ENCODE peak calls at places on chromosomes 11 and 22, in ten cellular contexts. One of them, this sample, is unnamed.

GRCh38 chr11:36492724-36493304 is 17.3 kb downstream of the TRAF6 start:
- DNase-seq in H1: no peak
- DNase-seq in breast epithelium: no peak
- DNase-seq in transverse colon: no peak
- DNase-seq in upper lobe of left lung: no peak
- DNase-seq in prostate gland: no peak
- DNase-seq in GM12878: no peak
- DNase-seq in sigmoid colon: no peak
- DNase-seq in vagina: no peak
- DNase-seq in stomach: no peak
- DNase-seq in this sample: no peak

GRCh38 chr11:18748766-18749375 is 22.9 kb upstream of the IGSF22 start:
- DNase-seq in prostate gland: no peak
- DNase-seq in sigmoid colon: no peak
- DNase-seq in vagina: no peak
- DNase-seq in upper lobe of left lung: no peak
- DNase-seq in stomach: no peak
- DNase-seq in transverse colon: no peak
- DNase-seq in breast epithelium: no peak
- DNase-seq in GM12878: no peak
- DNase-seq in H1: no peak
- DNase-seq in this sample: no peak

GRCh38 chr22:21448627-21449416 is 18.4 kb upstream of the TMEM191C start:
- DNase-seq in stomach: peak; percentile 22
- DNase-seq in H1: no peak
- DNase-seq in GM12878: no peak
- DNase-seq in sigmoid colon: peak; percentile 50
- DNase-seq in breast epithelium: peak; percentile 20
- DNase-seq in vagina: no peak
- DNase-seq in transverse colon: no peak
- DNase-seq in upper lobe of left lung: peak; percentile 12
- DNase-seq in prostate gland: peak; percentile 3
- DNase-seq in this sample: no peak

GRCh38 chr11:79503028-79503427 is 62.2 kb upstream of the TENM4 start:
- DNase-seq in prostate gland: no peak
- DNase-seq in GM12878: no peak
- DNase-seq in stomach: no peak
- DNase-seq in transverse colon: no peak
- DNase-seq in upper lobe of left lung: no peak
- DNase-seq in breast epithelium: no peak
- DNase-seq in H1: no peak
- DNase-seq in sigmoid colon: no peak
- DNase-seq in vagina: no peak
- DNase-seq in this sample: no peak

GRCh38 chr11:126422446-126422845 is 67.0 kb downstream of the ST3GAL4 start:
- DNase-seq in GM12878: no peak
- DNase-seq in vagina: no peak
- DNase-seq in prostate gland: no peak
- DNase-seq in stomach: no peak
- DNase-seq in H1: no peak
- DNase-seq in upper lobe of left lung: no peak
- DNase-seq in sigmoid colon: no peak
- DNase-seq in breast epithelium: no peak
- DNase-seq in transverse colon: no peak
- DNase-seq in this sample: no peak

GRCh38 chr11:45765836-45766235 is 39.1 kb upstream of the SLC35C1 start:
- DNase-seq in upper lobe of left lung: no peak
- DNase-seq in prostate gland: peak; percentile 10
- DNase-seq in stomach: peak; percentile 26
- DNase-seq in GM12878: no peak
- DNase-seq in transverse colon: no peak
- DNase-seq in sigmoid colon: no peak
- DNase-seq in H1: no peak
- DNase-seq in vagina: no peak
- DNase-seq in breast epithelium: peak; percentile 7
- DNase-seq in this sample: no peak

GRCh38 chr11:110022548-110022947 is 70.6 kb upstream of the ZC3H12C start:
- DNase-seq in sigmoid colon: no peak
- DNase-seq in GM12878: peak; percentile 38
- DNase-seq in vagina: no peak
- DNase-seq in prostate gland: no peak
- DNase-seq in breast epithelium: no peak
- DNase-seq in upper lobe of left lung: no peak
- DNase-seq in transverse colon: no peak
- DNase-seq in stomach: no peak
- DNase-seq in H1: no peak
- DNase-seq in this sample: no peak

GRCh38 chr11:65862191-65862735 is 2.0 kb downstream of the MUS81 start:
- DNase-seq in GM12878: no peak
- DNase-seq in upper lobe of left lung: peak; percentile 19
- DNase-seq in breast epithelium: no peak
- DNase-seq in vagina: no peak
- DNase-seq in stomach: no peak
- DNase-seq in sigmoid colon: peak; percentile 59
- DNase-seq in prostate gland: no peak
- DNase-seq in transverse colon: no peak
- DNase-seq in H1: no peak
- DNase-seq in this sample: peak; percentile 76

GRCh38 chr11:61075891-61076290 is 26.4 kb upstream of the CD5 start:
- DNase-seq in vagina: no peak
- DNase-seq in upper lobe of left lung: peak; percentile 30
- DNase-seq in GM12878: no peak
- DNase-seq in breast epithelium: no peak
- DNase-seq in H1: no peak
- DNase-seq in stomach: peak; percentile 71
- DNase-seq in prostate gland: no peak
- DNase-seq in sigmoid colon: no peak
- DNase-seq in transverse colon: peak; percentile 29
- DNase-seq in this sample: no peak

GRCh38 chr22:39624501-39624821 is 53.9 kb downstream of the CACNA1I start:
- DNase-seq in transverse colon: no peak
- DNase-seq in H1: no peak
- DNase-seq in upper lobe of left lung: no peak
- DNase-seq in sigmoid colon: no peak
- DNase-seq in GM12878: no peak
- DNase-seq in breast epithelium: no peak
- DNase-seq in vagina: no peak
- DNase-seq in stomach: no peak
- DNase-seq in prostate gland: no peak
- DNase-seq in this sample: no peak

GRCh38 chr22:39622881-39623367 is 52.4 kb downstream of the CACNA1I start:
- DNase-seq in prostate gland: no peak
- DNase-seq in transverse colon: peak; percentile 71
- DNase-seq in GM12878: no peak
- DNase-seq in breast epithelium: no peak
- DNase-seq in upper lobe of left lung: peak; percentile 61
- DNase-seq in H1: peak; percentile 93
- DNase-seq in vagina: no peak
- DNase-seq in stomach: peak; percentile 69
- DNase-seq in sigmoid colon: no peak
- DNase-seq in this sample: peak; percentile 89

GRCh38 chr22:39625554-39626537 is 55.3 kb downstream of the CACNA1I start:
- DNase-seq in prostate gland: no peak
- DNase-seq in vagina: no peak
- DNase-seq in H1: no peak
- DNase-seq in breast epithelium: no peak
- DNase-seq in sigmoid colon: no peak
- DNase-seq in upper lobe of left lung: no peak
- DNase-seq in stomach: no peak
- DNase-seq in transverse colon: no peak
- DNase-seq in GM12878: no peak
- DNase-seq in this sample: no peak

GRCh38 chr22:39621826-39622225 is 51.3 kb downstream of the CACNA1I start:
- DNase-seq in H1: no peak
- DNase-seq in upper lobe of left lung: no peak
- DNase-seq in breast epithelium: no peak
- DNase-seq in stomach: no peak
- DNase-seq in GM12878: no peak
- DNase-seq in prostate gland: no peak
- DNase-seq in vagina: no peak
- DNase-seq in transverse colon: no peak
- DNase-seq in sigmoid colon: no peak
- DNase-seq in this sample: no peak

DNA sequence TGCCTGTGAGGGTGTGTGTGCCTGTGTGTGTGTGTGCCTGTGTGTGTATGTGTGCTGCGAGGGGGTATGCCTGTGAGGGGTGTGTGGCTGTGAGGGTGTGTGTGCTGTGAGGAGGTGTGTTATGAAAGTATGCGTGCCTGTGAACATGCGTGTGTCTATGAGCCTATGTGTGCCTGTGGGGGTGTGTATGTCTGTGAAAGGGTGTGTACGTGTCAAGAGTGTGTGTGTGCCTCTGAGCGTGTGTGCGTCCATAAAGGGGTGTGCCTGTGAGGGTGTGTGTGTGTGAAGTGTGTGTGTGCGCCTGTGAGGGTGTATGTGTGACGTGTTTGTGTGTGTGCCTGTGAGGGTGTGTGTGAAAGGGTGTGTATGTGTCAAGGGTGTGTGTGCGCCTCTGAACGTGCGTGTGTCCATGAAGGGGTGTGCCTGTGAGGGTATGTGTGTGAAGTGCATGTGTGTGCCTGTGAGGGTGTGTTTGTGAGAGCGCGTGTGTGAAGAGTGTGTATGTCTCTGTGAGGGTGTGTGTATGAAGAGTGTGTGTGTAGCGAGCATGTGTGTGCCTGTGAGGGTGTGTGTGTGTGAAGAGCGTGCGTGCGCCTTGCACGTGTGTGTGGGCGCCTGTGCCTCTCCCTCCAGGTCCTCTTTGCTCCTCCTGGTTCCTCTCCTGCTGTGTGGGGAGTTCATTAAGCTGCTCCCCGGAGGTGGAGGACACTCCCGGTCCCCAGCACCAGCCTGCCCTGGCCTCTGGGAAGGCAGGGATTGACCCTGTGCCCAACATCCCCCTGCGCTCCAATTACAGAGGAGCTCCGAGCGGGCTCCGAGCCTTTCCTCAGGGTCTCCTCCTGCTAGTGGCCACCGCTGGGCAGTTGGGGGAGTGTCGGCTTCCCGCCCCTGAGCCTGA is 53.3 kb downstream of the CACNA1I start:
- DNase-seq in GM12878: no peak
- DNase-seq in transverse colon: no peak
- DNase-seq in vagina: no peak
- DNase-seq in prostate gland: no peak
- DNase-seq in H1: no peak
- DNase-seq in sigmoid colon: no peak
- DNase-seq in upper lobe of left lung: no peak
- DNase-seq in stomach: no peak
- DNase-seq in breast epithelium: no peak
- DNase-seq in this sample: no peak
- TF ChIP-seq POLR2A in GM12878: no peak
- TF ChIP-seq POLR2A in transverse colon: no peak
- TF ChIP-seq POLR2A in vagina: no peak
- TF ChIP-seq POLR2A in prostate gland: no peak
- TF ChIP-seq POLR2A in H1: no peak
- TF ChIP-seq POLR2A in sigmoid colon: no peak
- TF ChIP-seq POLR2A in upper lobe of left lung: no peak
- TF ChIP-seq POLR2A in stomach: no peak
- TF ChIP-seq POLR2A in breast epithelium: no peak
- TF ChIP-seq POLR2A in this sample: no peak

DNA sequence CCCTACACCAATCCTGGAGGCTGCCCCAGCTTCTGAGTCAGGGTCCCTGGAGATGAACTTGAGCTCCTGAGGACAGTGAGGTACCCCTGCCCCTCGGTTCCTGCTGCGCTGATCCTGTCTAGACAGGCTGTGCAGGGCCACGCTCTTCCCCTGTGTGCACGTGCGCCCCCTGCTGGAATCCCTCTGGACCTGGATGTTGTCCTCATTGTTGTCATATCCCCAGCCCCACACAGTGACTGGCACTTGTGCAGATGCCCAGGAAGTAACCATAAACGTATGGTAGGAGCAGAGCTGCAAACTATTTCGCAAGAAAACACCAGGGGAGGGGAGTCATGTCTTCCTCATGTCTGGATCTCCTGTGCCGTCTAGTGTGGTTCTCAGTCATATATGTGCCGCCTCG is 114.7 kb downstream of the CRYBB2 start:
- DNase-seq in breast epithelium: no peak
- DNase-seq in prostate gland: peak; percentile 38
- DNase-seq in transverse colon: peak; percentile 64
- DNase-seq in stomach: peak; percentile 72
- DNase-seq in upper lobe of left lung: no peak
- DNase-seq in sigmoid colon: no peak
- DNase-seq in vagina: no peak
- DNase-seq in GM12878: peak; percentile 0
- DNase-seq in H1: peak; percentile 94
- DNase-seq in this sample: no peak
- TF ChIP-seq POLR2AphosphoS5 in breast epithelium: no peak
- TF ChIP-seq POLR2AphosphoS5 in prostate gland: no peak
- TF ChIP-seq POLR2AphosphoS5 in transverse colon: no peak
- TF ChIP-seq POLR2AphosphoS5 in stomach: no peak
- TF ChIP-seq POLR2AphosphoS5 in upper lobe of left lung: no peak
- TF ChIP-seq POLR2AphosphoS5 in sigmoid colon: no peak
- TF ChIP-seq POLR2AphosphoS5 in vagina: no peak
- TF ChIP-seq POLR2AphosphoS5 in GM12878: no peak
- TF ChIP-seq POLR2AphosphoS5 in H1: no peak
- TF ChIP-seq POLR2AphosphoS5 in this sample: no peak

DNA sequence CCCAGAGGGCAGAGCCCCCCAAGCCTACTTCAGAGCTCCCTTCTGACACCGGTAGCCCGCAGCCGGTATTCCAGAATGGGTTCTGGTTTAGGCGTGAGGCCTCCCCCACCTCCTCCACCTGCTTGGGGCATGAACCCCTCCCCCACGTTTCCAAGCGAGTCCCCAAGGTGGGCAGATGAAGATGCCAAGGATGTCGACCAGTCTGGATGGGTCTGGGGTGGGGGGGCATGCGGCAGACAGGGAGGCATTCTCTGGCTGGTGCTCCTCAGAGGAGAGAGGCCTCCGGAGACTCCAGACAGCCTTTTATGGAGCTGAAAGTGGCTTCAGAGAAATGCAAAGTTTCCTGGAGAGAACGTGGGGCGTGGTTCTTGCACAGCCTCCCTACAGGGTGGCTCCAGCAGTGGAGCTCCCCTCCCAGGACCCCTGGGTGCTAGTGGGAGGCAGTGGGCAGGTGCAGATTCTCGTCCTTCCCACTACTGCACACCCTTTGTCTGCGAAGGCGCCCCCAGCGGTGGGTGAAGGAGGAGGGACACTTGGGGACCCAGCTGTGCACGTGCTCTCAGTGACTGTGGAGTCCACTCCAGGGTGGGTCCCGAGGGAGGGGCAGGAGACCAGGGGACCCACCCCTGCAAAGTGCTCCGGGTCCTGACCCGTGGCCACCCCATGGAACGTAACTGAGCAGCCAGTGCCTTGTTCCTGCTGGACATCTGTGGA is 4.2 kb downstream of the CCND1 start:
- DNase-seq in prostate gland: no peak
- DNase-seq in H1: no peak
- DNase-seq in GM12878: no peak
- DNase-seq in vagina: no peak
- DNase-seq in transverse colon: no peak
- DNase-seq in stomach: no peak
- DNase-seq in upper lobe of left lung: no peak
- DNase-seq in sigmoid colon: peak; percentile 61
- DNase-seq in breast epithelium: no peak
- DNase-seq in this sample: peak; percentile 73
- H3K4me1 ChIP-seq in prostate gland: peaks cover 26% of the 10 kb centered on the region
- H3K4me1 ChIP-seq in H1: no peaks in the 10 kb centered on the region
- H3K4me1 ChIP-seq in GM12878: peaks cover 3% of the 10 kb centered on the region
- H3K4me1 ChIP-seq in vagina: peaks cover 40% of the 10 kb centered on the region
- H3K4me1 ChIP-seq in transverse colon: peaks cover 31% of the 10 kb centered on the region
- H3K4me1 ChIP-seq in stomach: peaks cover 52% of the 10 kb centered on the region
- H3K4me1 ChIP-seq in upper lobe of left lung: peaks cover 29% of the 10 kb centered on the region
- H3K4me1 ChIP-seq in sigmoid colon: no peaks in the 10 kb centered on the region
- H3K4me1 ChIP-seq in breast epithelium: peaks cover 12% of the 10 kb centered on the region
- H3K4me1 ChIP-seq in this sample: peaks cover 21% of the 10 kb centered on the region

GRCh38 chr11:122275513-122275912 is 159.5 kb upstream of the BLID start:
- DNase-seq in GM12878: no peak
- DNase-seq in stomach: no peak
- DNase-seq in transverse colon: no peak
- DNase-seq in prostate gland: no peak
- DNase-seq in breast epithelium: no peak
- DNase-seq in H1: no peak
- DNase-seq in sigmoid colon: no peak
- DNase-seq in vagina: no peak
- DNase-seq in upper lobe of left lung: no peak
- DNase-seq in this sample: no peak
- TF ChIP-seq POLR2A in GM12878: no peak
- TF ChIP-seq POLR2A in stomach: no peak
- TF ChIP-seq POLR2A in transverse colon: no peak
- TF ChIP-seq POLR2A in prostate gland: no peak
- TF ChIP-seq POLR2A in breast epithelium: no peak
- TF ChIP-seq POLR2A in H1: no peak
- TF ChIP-seq POLR2A in sigmoid colon: no peak
- TF ChIP-seq POLR2A in vagina: no peak
- TF ChIP-seq POLR2A in upper lobe of left lung: no peak
- TF ChIP-seq POLR2A in this sample: no peak

This sample was measured in spleen.